ENCODE peak calls at places on chromosomes 7 and 10, in eight cellular contexts. T, U, Z, I, M, D, O and F are unnamed samples.

GRCh38 chr10:87177-88080 is 38.3 kb upstream of the TUBB8 start:
- DNase-seq in T (no peak), U (no peak), Z (no peak), I (no peak), M (no peak), D (no peak), O (no peak), F (no peak)

GRCh38 chr7:18191329-18191728 is 163.7 kb upstream of the PRPS1L1 start:
- DNase-seq in T (no peak), U (no peak), Z (no peak), I (no peak), M (no peak), D (no peak), O (no peak), F (no peak)

GRCh38 chr10:30186371-30186875 is 127.0 kb upstream of the JCAD start:
- DNase-seq in T (no peak), U (no peak), Z (no peak), I (no peak), M (peak), D (no peak), O (no peak), F (peak)

GRCh38 chr10:114916653-114917052 is 21.3 kb upstream of the TRUB1 start:
- DNase-seq in T (no peak), U (no peak), Z (no peak), I (no peak), M (no peak), D (no peak), O (no peak), F (no peak)

GRCh38 chr10:124248646-124249045 is 155.2 kb upstream of the CHST15 start:
- DNase-seq in T (no peak), U (no peak), Z (no peak), I (no peak), M (peak), D (no peak), O (no peak), F (no peak)

GRCh38 chr7:29270979-29271658 is 76.5 kb downstream of the CHN2 start:
- DNase-seq in T (no peak), U (no peak), Z (peak), I (no peak), M (no peak), D (no peak), O (no peak), F (no peak)

GRCh38 chr10:74329873-74330272 is 178.9 kb downstream of the ADK start:
- DNase-seq in T (no peak), U (no peak), Z (no peak), I (no peak), M (no peak), D (no peak), O (no peak), F (no peak)

GRCh38 chr7:45456747-45457146 is 117.4 kb upstream of the ADCY1 start:
- DNase-seq in T (no peak), U (no peak), Z (no peak), I (no peak), M (no peak), D (no peak), O (no peak), F (no peak)

GRCh38 chr10:124292911-124293640 is 125.6 kb downstream of the OAT start:
- DNase-seq in T (no peak), U (no peak), Z (no peak), I (no peak), M (no peak), D (no peak), O (no peak), F (peak)

GRCh38 chr10:124321433-124322072 is 97.2 kb downstream of the OAT start:
- DNase-seq in T (no peak), U (no peak), Z (no peak), I (no peak), M (no peak), D (no peak), O (no peak), F (no peak)

GRCh38 chr7:85890244-85890811 is 703.5 kb upstream of the SEMA3D start:
- DNase-seq in T (no peak), U (no peak), Z (peak), I (peak), M (no peak), D (peak), O (no peak), F (peak)

GRCh38 chr7:8190121-8190895 is 71.7 kb downstream of the ICA1 start:
- DNase-seq in T (peak), U (peak), Z (peak), I (peak), M (peak), D (peak), O (peak), F (peak)

GRCh38 chr7:151814400-151814914 is 62.5 kb downstream of the PRKAG2 start:
- DNase-seq in T (no peak), U (no peak), Z (no peak), I (no peak), M (no peak), D (no peak), O (no peak), F (no peak)

GRCh38 chr7:38307640-38308039 is 34.2 kb upstream of the TARP start:
- DNase-seq in T (no peak), U (no peak), Z (no peak), I (no peak), M (no peak), D (no peak), O (no peak), F (no peak)